ENCODE peak calls at places on chromosomes 4 and X, in four cellular contexts. H, B, G and N are unnamed samples.

GRCh38 chr4:3868146-3868840 is 102.1 kb downstream of the ADRA2C start:
- DNase-seq in B (no peak), H (no peak), G (no peak), N (peak; percentile 18)

GRCh38 chrX:13721819-13722527 is 12.4 kb downstream of the TRAPPC2 start:
- DNase-seq in G (no peak), B (no peak), H (no peak), N (no peak)

GRCh38 chr4:185542626-185543336 is 7.5 kb upstream of the PDLIM3 start:
- DNase-seq in B (no peak), H (peak; percentile 95), G (peak; percentile 46), N (peak; percentile 88)

GRCh38 chr4:12902735-12903134 is 581.4 kb downstream of the RAB28 start:
- DNase-seq in B (no peak), G (no peak), H (no peak), N (no peak)

GRCh38 chrX:47358387-47359065 is 11.9 kb upstream of the ZNF157 start:
- DNase-seq in G (no peak), B (no peak), H (no peak), N (no peak)

GRCh38 chrX:12946406-12946805 is 28.5 kb upstream of the TMSB4X start:
- DNase-seq in B (no peak), H (no peak), G (no peak), N (no peak)

GRCh38 chr4:145285928-145286327 is 105.5 kb upstream of the OTUD4 start:
- DNase-seq in B (no peak), H (no peak), G (no peak), N (no peak)

GRCh38 chr4:100981447-100982204 is 365.7 kb downstream of the PPP3CA start:
- DNase-seq in G (peak; percentile 26), H (no peak), B (no peak), N (no peak)

GRCh38 chr4:170875868-170876267 is 786.1 kb upstream of the AADAT start:
- DNase-seq in B (no peak), G (no peak), H (no peak), N (no peak)

GRCh38 chr4:140793291-140793690 is 37.1 kb upstream of the TBC1D9 start:
- DNase-seq in G (no peak), B (no peak), H (no peak), N (no peak)

GRCh38 chr4:173935622-173936405 is 347.7 kb downstream of the FBXO8 start:
- DNase-seq in B (no peak), H (no peak), G (no peak), N (no peak)

GRCh38 chrX:11756354-11757318 is 1.4 kb upstream of the MSL3 start:
- DNase-seq in G (no peak), B (no peak), H (no peak), N (no peak)

GRCh38 chr4:136680271-136680670 is 852.0 kb downstream of the PCDH18 start:
- DNase-seq in H (no peak), B (no peak), G (no peak), N (no peak)

GRCh38 chrX:136909119-136909705 is 28.7 kb upstream of the RBMX start:
- DNase-seq in G (peak; percentile 81), B (peak; percentile 30), H (peak; percentile 93), N (peak; percentile 95)

GRCh38 chrX:32408389-32408788 is 803.0 kb downstream of the DMD start:
- DNase-seq in H (no peak), B (no peak), G (no peak), N (no peak)

GRCh38 chrX:30786374-30786773 is 102.7 kb downstream of the TAB3 start:
- DNase-seq in H (no peak), B (no peak), G (no peak), N (no peak)

GRCh38 chr4:108607426-108607825 is 12.9 kb upstream of the RPL34 start:
- DNase-seq in H (no peak), B (no peak), G (no peak), N (no peak)

GRCh38 chr4:149831656-149832208 is 16.1 kb upstream of the IQCM start:
- DNase-seq in H (no peak), G (no peak), B (no peak), N (no peak)

GRCh38 chr4:4778491-4779003 is 80.9 kb upstream of the MSX1 start:
- DNase-seq in B (no peak), G (no peak), H (no peak), N (no peak)

GRCh38 chr4:110793890-110794588 is 171.2 kb upstream of the PITX2 start:
- DNase-seq in H (no peak), G (no peak), B (no peak), N (no peak)

GRCh38 chr4:52658671-52659015 is 458 bp downstream of the USP46 start:
- DNase-seq in B (no peak), G (no peak), H (no peak), N (peak; percentile 66)

GRCh38 chr4:74410272-74410671 is 34.7 kb upstream of the AREG start:
- DNase-seq in G (no peak), H (no peak), B (no peak), N (no peak)

GRCh38 chr4:8348071-8348470 is 78.5 kb downstream of the HTRA3 start:
- DNase-seq in G (no peak), B (no peak), H (no peak), N (peak; percentile 27)

GRCh38 chr4:26345541-26345940 is 24.7 kb downstream of the RBPJ start:
- DNase-seq in G (no peak), B (no peak), H (no peak), N (no peak)
- H3K4me1 ChIP-seq in G (peaks cover 21% of the 10 kb centered on the region), B (peaks cover 11% of the 10 kb centered on the region), H (peaks cover 55% of the 10 kb centered on the region), N (peaks cover 67% of the 10 kb centered on the region)

GRCh38 chr4:156109943-156110925 is 156.6 kb upstream of the CTSO start:
- DNase-seq in B (no peak), G (no peak), H (no peak), N (peak; percentile 77)
- H3K27ac ChIP-seq in B (no peak overlapping the region), G (no peak overlapping the region), H (no peak overlapping the region), N (peak overlapping the region; percentile 33)

DNA sequence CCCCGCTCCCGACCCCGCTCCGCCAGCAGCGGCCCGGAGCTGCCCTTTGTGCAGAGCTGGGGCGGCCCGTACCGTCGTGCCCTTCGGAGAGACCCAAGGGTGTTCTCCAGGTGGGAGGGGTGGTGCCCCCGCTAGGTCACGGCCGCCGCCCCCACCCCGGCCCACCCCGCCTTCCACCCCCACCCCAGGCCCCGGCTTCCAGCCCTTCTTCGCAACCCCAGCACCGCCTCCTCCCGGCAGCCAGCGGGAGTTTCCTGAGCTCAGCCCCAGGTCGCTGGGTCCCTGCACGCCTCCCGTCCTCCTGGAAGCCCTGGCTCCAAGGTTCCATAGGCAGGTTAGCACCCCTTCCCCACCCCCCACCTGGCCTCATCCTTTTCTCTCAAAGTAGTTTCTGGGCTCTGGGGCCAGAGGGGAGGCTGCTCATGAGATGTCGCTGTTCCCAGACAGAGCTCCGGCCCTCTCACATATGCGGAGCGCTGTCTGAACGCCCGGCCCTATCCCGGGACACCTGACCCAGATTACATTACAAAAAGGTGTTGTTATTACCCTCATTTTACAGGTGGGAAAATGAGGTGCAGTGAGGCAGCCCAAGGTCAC is 25.2 kb upstream of the FGFR3 start:
- DNase-seq in G (peak; percentile 68), B (no peak), H (no peak), N (no peak)
- TF ChIP-seq POLR2AphosphoS5 in G (no peak), B (no peak), H (no peak), N (no peak)

DNA sequence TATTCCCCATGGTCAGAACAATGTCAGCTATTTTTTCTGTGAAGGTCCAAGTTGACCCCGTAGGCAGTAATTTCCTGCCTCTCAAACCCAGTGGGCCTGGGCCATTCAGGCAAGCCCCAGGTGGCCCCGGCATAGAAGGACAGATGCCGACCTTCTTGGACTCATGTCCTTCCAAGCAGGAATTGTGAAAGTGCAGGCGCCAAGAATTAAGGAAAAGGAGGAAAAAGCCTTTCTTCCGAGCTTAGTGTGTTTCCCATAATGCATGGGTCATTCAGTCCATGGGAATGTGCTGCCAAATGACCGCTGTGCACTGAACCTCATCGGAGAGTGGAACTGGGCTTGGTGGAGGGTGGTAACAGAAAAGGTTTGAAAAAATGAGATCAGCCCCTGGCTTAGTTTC is 196.5 kb upstream of the HS3ST1 start:
- DNase-seq in G (no peak), B (no peak), H (no peak), N (no peak)
- H3K4me1 ChIP-seq in G (no peaks in the 10 kb centered on the region), B (no peaks in the 10 kb centered on the region), H (no peaks in the 10 kb centered on the region), N (no peaks in the 10 kb centered on the region)

GRCh38 chr4:6647582-6648230 is 7.2 kb downstream of the MRFAP1 start:
- DNase-seq in G (no peak), B (no peak), H (no peak), N (no peak)
- H3K27ac ChIP-seq in G (no peak overlapping the region), B (no peak overlapping the region), H (no peak overlapping the region), N (no peak overlapping the region)